ENCODE peak calls at places on chromosomes 7 and 10, in four cellular contexts. L is H1, F is HCT116, Z is K562. J is an unnamed sample.

GRCh38 chr10:103192089-103192450 is 1.0 kb downstream of the NT5C2 start:
- DNase-seq in L (no peak), F (no peak), Z (peak; percentile 18), J (no peak)

GRCh38 chr10:124008187-124008970 is 85.0 kb downstream of the CHST15 start:
- DNase-seq in Z (no peak), L (no peak), F (no peak), J (no peak)

GRCh38 chr10:62696798-62697197 is 107.7 kb upstream of the ADO start:
- DNase-seq in L (no peak), Z (no peak), F (no peak), J (no peak)

GRCh38 chr7:119720541-119720940 is 552.4 kb upstream of the KCND2 start:
- DNase-seq in Z (no peak), L (no peak), F (peak; percentile 32), J (no peak)

GRCh38 chr7:113404245-113404644 is 285.9 kb upstream of the SMIM30 start:
- DNase-seq in Z (peak; percentile 33), L (no peak), F (peak; percentile 29), J (peak; percentile 6)

GRCh38 chr7:142348921-142349401 is 91.1 kb upstream of the PRSS58 start:
- DNase-seq in F (no peak), L (no peak), Z (no peak), J (no peak)

GRCh38 chr7:77458786-77459185 is 42.6 kb upstream of the GSAP start:
- DNase-seq in L (no peak), Z (no peak), F (no peak), J (no peak)

GRCh38 chr7:129462445-129462844 is 28.2 kb downstream of the STRIP2 start:
- DNase-seq in L (no peak), Z (no peak), F (no peak), J (no peak)

GRCh38 chr10:97280783-97281182 is 11.7 kb downstream of the ARHGAP19 start:
- DNase-seq in F (no peak), L (no peak), Z (no peak), J (no peak)

GRCh38 chr7:47601119-47601880 is 19.4 kb upstream of the TNS3 start:
- DNase-seq in Z (no peak), F (no peak), L (no peak), J (peak; percentile 40)

GRCh38 chr10:103622935-103623574 is 129.6 kb downstream of the NEURL1 start:
- DNase-seq in F (no peak), Z (no peak), L (no peak), J (no peak)

GRCh38 chr10:42635098-42635497 is 3.3 kb downstream of the ZNF33B start:
- DNase-seq in L (no peak), Z (no peak), F (no peak), J (no peak)

GRCh38 chr7:116169060-116169459 is 41.3 kb upstream of the TES start:
- DNase-seq in Z (no peak), L (no peak), F (no peak), J (peak; percentile 92)

GRCh38 chr7:2982831-2983230 is 60.8 kb downstream of the CARD11 start:
- DNase-seq in F (no peak), Z (no peak), L (no peak), J (no peak)

GRCh38 chr7:30255096-30255769 is 29.2 kb upstream of the ZNRF2 start:
- DNase-seq in Z (no peak), F (no peak), L (no peak), J (peak; percentile 98)

GRCh38 chr7:152076324-152076821 is 50.9 kb downstream of the GALNT11 start:
- DNase-seq in Z (peak; percentile 68), F (peak; percentile 16), L (peak; percentile 77), J (peak; percentile 18)

GRCh38 chr10:33263453-33263852 is 71.0 kb downstream of the NRP1 start:
- DNase-seq in L (no peak), F (no peak), Z (no peak), J (no peak)

GRCh38 chr7:816751-817671 is 15.3 kb upstream of the SUN1 start:
- DNase-seq in F (no peak), Z (no peak), L (peak; percentile 66), J (no peak)

GRCh38 chr10:25294032-25294926 is 119.5 kb downstream of the GPR158 start:
- DNase-seq in L (no peak), Z (no peak), F (peak; percentile 71), J (peak; percentile 3)

GRCh38 chr10:65348637-65349036 is 1577.2 kb upstream of the LRRTM3 start:
- DNase-seq in Z (no peak), F (no peak), L (no peak), J (no peak)

GRCh38 chr10:50496228-50496627 is 127.5 kb downstream of the SGMS1 start:
- DNase-seq in Z (no peak), F (no peak), L (no peak), J (no peak)

GRCh38 chr10:44376504-44377099 is 8.3 kb downstream of the CXCL12 start:
- DNase-seq in F (no peak), L (no peak), Z (no peak), J (no peak)

GRCh38 chr10:112778579-112778978 is 171.5 kb upstream of the TCF7L2 start:
- DNase-seq in L (no peak), F (no peak), Z (no peak), J (no peak)

GRCh38 chr10:16816142-16816541 is 1.1 kb downstream of the RSU1 start:
- DNase-seq in F (no peak), L (no peak), Z (peak; percentile 18), J (no peak)

GRCh38 chr10:1380075-1380793 is 324.0 kb downstream of the WDR37 start:
- DNase-seq in Z (no peak), L (peak; percentile 55), F (no peak), J (no peak)
- TF ChIP-seq EZH2 in Z (no peak), L (no peak), F (no peak), J (no peak)

GRCh38 chr10:92989250-92989649 is 71.3 kb upstream of the CYP26C1 start:
- DNase-seq in F (no peak), L (no peak), Z (no peak), J (no peak)

GRCh38 chr10:92993671-92994304 is 66.8 kb upstream of the CYP26C1 start:
- DNase-seq in Z (no peak), L (no peak), F (no peak), J (no peak)

GRCh38 chr10:92995509-92995908 is 65.1 kb upstream of the CYP26C1 start:
- DNase-seq in L (no peak), Z (no peak), F (no peak), J (no peak)

GRCh38 chr10:92990615-92991014 is 70.0 kb upstream of the CYP26C1 start:
- DNase-seq in F (no peak), L (no peak), Z (peak; percentile 12), J (no peak)
- TF ChIP-seq ZNF274 in F (no peak), L (no peak), Z (no peak), J (no peak)

DNA sequence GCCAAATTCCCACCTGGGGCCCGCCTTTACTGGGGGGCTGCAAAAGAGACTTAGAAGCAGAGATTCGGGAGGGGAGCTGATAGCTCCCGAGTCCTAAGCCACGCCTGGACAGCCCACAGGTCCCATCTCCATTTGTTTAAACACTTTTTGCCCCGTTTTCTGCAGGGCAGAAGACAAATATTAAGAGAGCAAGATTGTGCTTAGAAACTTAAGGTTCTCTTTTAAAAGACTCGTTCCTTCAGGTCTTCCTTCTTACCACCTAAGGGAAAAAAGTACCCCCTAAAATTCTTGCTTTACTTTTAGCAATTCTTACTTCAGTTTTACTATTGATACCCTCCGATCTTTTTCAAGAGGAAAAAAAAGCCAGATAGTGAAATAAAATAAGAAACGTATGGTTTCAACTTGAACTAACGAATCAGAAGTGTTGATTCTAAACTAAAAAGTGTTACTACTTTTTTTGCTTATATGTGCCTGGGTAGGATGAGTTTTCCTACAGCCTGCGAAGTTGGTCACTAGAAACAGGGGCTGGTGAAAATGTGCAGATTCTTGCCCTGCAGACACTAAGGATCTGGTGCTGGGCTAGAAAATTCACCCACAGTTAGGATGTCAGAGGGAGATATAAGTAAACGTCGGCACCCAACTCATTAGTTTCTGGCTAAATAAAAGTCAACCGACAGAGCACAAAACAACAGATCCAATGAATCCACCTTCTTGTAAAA is 298.8 kb upstream of the NFE2L3 start:
- DNase-seq in Z (no peak), F (no peak), L (no peak), J (no peak)
- TF ChIP-seq EZH2 in Z (no peak), F (no peak), L (peak; percentile 25), J (no peak)

GRCh38 chr7:23377134-23377533 is 78.0 kb downstream of the MALSU1 start:
- DNase-seq in F (no peak), Z (no peak), L (no peak), J (no peak)

GRCh38 chr7:23369100-23369499 is 70.0 kb downstream of the MALSU1 start:
- DNase-seq in L (no peak), F (no peak), Z (no peak), J (no peak)

GRCh38 chr7:23372671-23373070 is 73.5 kb downstream of the MALSU1 start:
- DNase-seq in F (no peak), L (no peak), Z (no peak), J (no peak)

GRCh38 chr7:23369695-23370404 is 70.7 kb downstream of the MALSU1 start:
- DNase-seq in F (no peak), L (no peak), Z (no peak), J (no peak)

GRCh38 chr7:23373151-23374004 is 74.2 kb downstream of the MALSU1 start:
- DNase-seq in Z (no peak), L (no peak), F (no peak), J (no peak)
- TF ChIP-seq ZNF274 in Z (no peak), L (no peak), F (no peak), J (no peak)

GRCh38 chr10:28678687-28679457 is 1.6 kb downstream of the BAMBI start:
- DNase-seq in F (no peak), Z (peak; percentile 46), L (no peak), J (peak; percentile 84)
- TF ChIP-seq EZH2 in F (no peak), Z (no peak), L (no peak), J (no peak)

GRCh38 chr7:45882465-45882810 is 5.8 kb upstream of the IGFBP1 start:
- DNase-seq in F (no peak), Z (no peak), L (no peak), J (peak; percentile 74)

GRCh38 chr7:45881280-45881758 is 7.0 kb upstream of the IGFBP1 start:
- DNase-seq in L (no peak), F (no peak), Z (no peak), J (no peak)

GRCh38 chr7:45880433-45880860 is 7.6 kb upstream of the CCDC201 start:
- DNase-seq in F (no peak), Z (no peak), L (no peak), J (no peak)

GRCh38 chr7:45884136-45884535 is 4.2 kb upstream of the IGFBP1 start:
- DNase-seq in L (no peak), Z (no peak), F (no peak), J (no peak)

DNA sequence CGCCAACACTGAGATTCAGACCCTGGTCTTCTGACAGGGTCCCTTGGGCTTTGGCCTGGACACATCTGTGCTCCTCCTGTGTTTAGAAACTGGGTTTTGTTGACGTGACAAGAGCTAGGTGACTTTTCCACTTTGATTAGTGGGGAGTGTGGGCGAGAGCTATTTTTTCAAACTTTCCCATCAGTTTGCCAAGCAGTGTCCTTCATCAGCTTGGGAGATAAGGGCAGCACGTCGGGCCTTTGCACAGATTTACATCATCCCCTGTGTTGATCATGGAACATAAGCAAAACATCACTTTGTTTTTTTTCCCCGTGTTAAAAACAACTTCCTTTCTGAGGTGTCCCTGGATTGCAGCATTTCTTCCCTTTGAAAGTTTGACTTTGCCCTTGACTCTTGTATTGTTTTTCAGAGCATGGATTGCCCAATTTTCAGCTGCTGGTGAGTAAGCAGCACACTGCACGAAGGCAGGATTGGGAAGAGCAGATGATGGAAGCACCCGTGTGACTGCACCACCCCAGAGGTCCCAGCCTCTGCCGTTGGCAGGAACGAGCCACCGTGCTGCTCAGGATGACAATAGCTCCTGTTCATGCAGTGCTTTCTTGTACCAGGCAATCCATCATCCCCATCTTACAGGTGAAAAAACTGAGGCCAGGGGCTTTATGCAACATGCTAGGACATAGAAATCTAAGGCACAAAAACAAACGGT is 6.4 kb upstream of the IGFBP1 start:
- DNase-seq in L (no peak), F (no peak), Z (no peak), J (peak; percentile 98)
- TF ChIP-seq ZNF274 in L (no peak), F (no peak), Z (no peak), J (no peak)

J was measured in HepG2.